ENCODE peak calls at places on chromosomes 4 and X, in nine cellular contexts. One of them, this sample, is unnamed.

GRCh38 chr4:15100994-15101695 is 98.9 kb downstream of the CPEB2 start:
- DNase-seq in OCI-LY7: no peak
- DNase-seq in lower lobe of right lung: no peak
- DNase-seq in colonic mucosa: no peak
- DNase-seq in HL-60: no peak
- DNase-seq in esophagus squamous epithelium: no peak
- DNase-seq in aorta: no peak
- DNase-seq in H9: no peak
- DNase-seq in foreskin keratinocyte: peak; percentile 2
- DNase-seq in this sample: no peak

GRCh38 chrX:13855689-13856425 is 39.0 kb upstream of the GPM6B start:
- DNase-seq in OCI-LY7: no peak
- DNase-seq in HL-60: no peak
- DNase-seq in lower lobe of right lung: no peak
- DNase-seq in H9: no peak
- DNase-seq in esophagus squamous epithelium: no peak
- DNase-seq in colonic mucosa: no peak
- DNase-seq in foreskin keratinocyte: no peak
- DNase-seq in aorta: no peak
- DNase-seq in this sample: no peak

GRCh38 chr4:117700111-117700892 is 334.0 kb upstream of the NDST3 start:
- DNase-seq in OCI-LY7: peak; percentile 5
- DNase-seq in H9: no peak
- DNase-seq in lower lobe of right lung: no peak
- DNase-seq in foreskin keratinocyte: peak; percentile 0
- DNase-seq in HL-60: no peak
- DNase-seq in aorta: no peak
- DNase-seq in esophagus squamous epithelium: no peak
- DNase-seq in colonic mucosa: no peak
- DNase-seq in this sample: peak; percentile 42

GRCh38 chr4:26074672-26075071 is 160.7 kb downstream of the SMIM20 start:
- DNase-seq in OCI-LY7: no peak
- DNase-seq in lower lobe of right lung: peak; percentile 67
- DNase-seq in foreskin keratinocyte: no peak
- DNase-seq in esophagus squamous epithelium: no peak
- DNase-seq in H9: no peak
- DNase-seq in HL-60: peak; percentile 87
- DNase-seq in colonic mucosa: no peak
- DNase-seq in aorta: no peak
- DNase-seq in this sample: peak; percentile 56

GRCh38 chr4:37793562-37793961 is 32.9 kb upstream of the PGM2 start:
- DNase-seq in colonic mucosa: no peak
- DNase-seq in foreskin keratinocyte: no peak
- DNase-seq in OCI-LY7: peak; percentile 39
- DNase-seq in aorta: no peak
- DNase-seq in HL-60: peak; percentile 64
- DNase-seq in esophagus squamous epithelium: no peak
- DNase-seq in H9: no peak
- DNase-seq in lower lobe of right lung: no peak
- DNase-seq in this sample: peak; percentile 58

GRCh38 chr4:10197952-10198351 is 81.4 kb upstream of the WDR1 start:
- DNase-seq in foreskin keratinocyte: no peak
- DNase-seq in lower lobe of right lung: no peak
- DNase-seq in aorta: no peak
- DNase-seq in HL-60: no peak
- DNase-seq in H9: no peak
- DNase-seq in OCI-LY7: no peak
- DNase-seq in colonic mucosa: peak; percentile 4
- DNase-seq in esophagus squamous epithelium: no peak
- DNase-seq in this sample: no peak

GRCh38 chr4:52659016-52659721 is at the start of gene USP46:
- DNase-seq in lower lobe of right lung: peak; percentile 84
- DNase-seq in foreskin keratinocyte: no peak
- DNase-seq in HL-60: peak; percentile 55
- DNase-seq in aorta: peak; percentile 94
- DNase-seq in H9: peak; percentile 64
- DNase-seq in esophagus squamous epithelium: peak; percentile 8
- DNase-seq in OCI-LY7: peak; percentile 72
- DNase-seq in colonic mucosa: peak; percentile 74
- DNase-seq in this sample: peak; percentile 85

GRCh38 chr4:181745933-181746627 is 497.1 kb upstream of the TENM3 start:
- DNase-seq in lower lobe of right lung: no peak
- DNase-seq in foreskin keratinocyte: no peak
- DNase-seq in colonic mucosa: no peak
- DNase-seq in H9: no peak
- DNase-seq in OCI-LY7: no peak
- DNase-seq in esophagus squamous epithelium: no peak
- DNase-seq in aorta: no peak
- DNase-seq in HL-60: no peak
- DNase-seq in this sample: no peak

GRCh38 chr4:188399834-188400233 is 260.6 kb downstream of the TRIML1 start:
- DNase-seq in H9: peak; percentile 76
- DNase-seq in aorta: no peak
- DNase-seq in HL-60: no peak
- DNase-seq in colonic mucosa: no peak
- DNase-seq in OCI-LY7: no peak
- DNase-seq in lower lobe of right lung: no peak
- DNase-seq in esophagus squamous epithelium: no peak
- DNase-seq in foreskin keratinocyte: peak; percentile 77
- DNase-seq in this sample: no peak

GRCh38 chrX:40570346-40571093 is 10.2 kb upstream of the ATP6AP2 start:
- DNase-seq in esophagus squamous epithelium: no peak
- DNase-seq in colonic mucosa: no peak
- DNase-seq in aorta: no peak
- DNase-seq in lower lobe of right lung: no peak
- DNase-seq in HL-60: peak; percentile 60
- DNase-seq in H9: no peak
- DNase-seq in OCI-LY7: no peak
- DNase-seq in foreskin keratinocyte: no peak
- DNase-seq in this sample: no peak

GRCh38 chr4:132334081-132334480 is 815.0 kb upstream of the PCDH10 start:
- DNase-seq in colonic mucosa: no peak
- DNase-seq in H9: no peak
- DNase-seq in foreskin keratinocyte: peak; percentile 16
- DNase-seq in lower lobe of right lung: no peak
- DNase-seq in OCI-LY7: no peak
- DNase-seq in aorta: no peak
- DNase-seq in HL-60: no peak
- DNase-seq in esophagus squamous epithelium: no peak
- DNase-seq in this sample: no peak

GRCh38 chr4:22238742-22239141 is 277.1 kb downstream of the ADGRA3 start:
- DNase-seq in H9: peak; percentile 48
- DNase-seq in HL-60: no peak
- DNase-seq in foreskin keratinocyte: no peak
- DNase-seq in colonic mucosa: peak; percentile 39
- DNase-seq in OCI-LY7: no peak
- DNase-seq in esophagus squamous epithelium: no peak
- DNase-seq in aorta: no peak
- DNase-seq in lower lobe of right lung: no peak
- DNase-seq in this sample: no peak

GRCh38 chr4:159828687-159829086 is 725.8 kb downstream of the RAPGEF2 start:
- DNase-seq in aorta: no peak
- DNase-seq in colonic mucosa: no peak
- DNase-seq in lower lobe of right lung: no peak
- DNase-seq in H9: no peak
- DNase-seq in foreskin keratinocyte: no peak
- DNase-seq in esophagus squamous epithelium: no peak
- DNase-seq in HL-60: no peak
- DNase-seq in OCI-LY7: no peak
- DNase-seq in this sample: no peak

GRCh38 chr4:83438719-83439118 is 16.9 kb downstream of the HELQ start:
- DNase-seq in OCI-LY7: no peak
- DNase-seq in HL-60: no peak
- DNase-seq in colonic mucosa: no peak
- DNase-seq in aorta: no peak
- DNase-seq in esophagus squamous epithelium: no peak
- DNase-seq in lower lobe of right lung: no peak
- DNase-seq in H9: no peak
- DNase-seq in foreskin keratinocyte: no peak
- DNase-seq in this sample: no peak

GRCh38 chr4:156321203-156321602 is 367.5 kb upstream of the CTSO start:
- DNase-seq in esophagus squamous epithelium: no peak
- DNase-seq in colonic mucosa: no peak
- DNase-seq in H9: no peak
- DNase-seq in HL-60: no peak
- DNase-seq in OCI-LY7: no peak
- DNase-seq in aorta: no peak
- DNase-seq in foreskin keratinocyte: peak; percentile 71
- DNase-seq in lower lobe of right lung: no peak
- DNase-seq in this sample: no peak

GRCh38 chr4:10664408-10664807 is 20.2 kb downstream of the CLNK start:
- DNase-seq in OCI-LY7: no peak
- DNase-seq in colonic mucosa: no peak
- DNase-seq in HL-60: no peak
- DNase-seq in lower lobe of right lung: no peak
- DNase-seq in aorta: no peak
- DNase-seq in esophagus squamous epithelium: no peak
- DNase-seq in H9: no peak
- DNase-seq in foreskin keratinocyte: peak; percentile 2
- DNase-seq in this sample: no peak

GRCh38 chrX:109934935-109935334 is 68.0 kb upstream of the TMEM164 start:
- DNase-seq in colonic mucosa: no peak
- DNase-seq in foreskin keratinocyte: no peak
- DNase-seq in OCI-LY7: no peak
- DNase-seq in HL-60: no peak
- DNase-seq in lower lobe of right lung: no peak
- DNase-seq in aorta: no peak
- DNase-seq in H9: no peak
- DNase-seq in esophagus squamous epithelium: no peak
- DNase-seq in this sample: no peak

GRCh38 chr4:38004887-38005286 is 44.7 kb downstream of the PTTG2 start:
- DNase-seq in HL-60: peak; percentile 41
- DNase-seq in lower lobe of right lung: no peak
- DNase-seq in foreskin keratinocyte: no peak
- DNase-seq in H9: no peak
- DNase-seq in OCI-LY7: no peak
- DNase-seq in aorta: no peak
- DNase-seq in colonic mucosa: no peak
- DNase-seq in esophagus squamous epithelium: no peak
- DNase-seq in this sample: no peak

DNA sequence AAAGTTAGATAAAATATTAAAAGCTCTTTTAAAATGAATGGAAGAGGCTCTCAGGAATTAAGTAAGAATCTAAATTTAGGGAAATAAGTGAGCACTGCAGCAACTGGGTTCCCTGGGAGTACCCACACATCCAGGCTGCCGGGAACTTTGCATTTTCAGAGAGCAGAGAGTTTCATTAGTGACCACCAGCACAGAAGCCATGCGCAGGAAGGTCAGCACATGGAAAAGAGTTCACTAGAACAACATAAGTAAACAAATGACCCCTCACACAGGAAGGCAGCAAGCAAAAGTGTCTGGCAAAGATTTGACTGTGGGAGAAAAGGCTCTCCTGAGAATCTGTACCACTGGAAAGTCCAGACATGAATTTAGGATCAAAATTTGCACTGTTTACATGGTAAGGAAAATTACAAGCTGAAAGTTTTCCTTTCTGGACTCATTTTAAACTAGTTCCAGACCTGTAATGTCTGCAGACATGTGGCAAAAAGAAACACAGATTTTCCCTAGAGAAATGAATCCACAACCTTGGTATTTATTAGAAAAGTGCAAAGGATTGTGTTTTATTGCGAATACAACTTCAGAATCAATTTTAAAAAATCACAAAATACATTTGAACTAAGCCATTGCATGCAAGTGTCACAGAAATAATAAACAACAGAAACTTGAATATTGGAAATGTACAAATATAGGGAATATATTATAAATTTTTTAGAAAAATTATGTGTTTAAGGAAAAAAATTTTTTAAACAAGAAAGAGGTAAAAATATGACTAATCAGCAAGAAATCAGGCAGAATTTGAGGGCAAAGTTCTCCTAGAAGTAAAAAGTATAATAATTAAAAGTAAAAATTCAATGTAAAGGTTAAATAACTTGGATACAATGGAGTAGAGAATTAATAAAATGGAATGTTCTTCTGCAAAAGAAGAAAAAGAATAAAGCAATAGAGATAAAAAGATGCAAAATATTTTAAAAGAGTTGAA is 18.4 kb upstream of the MYOZ2 start:
- DNase-seq in HL-60: no peak
- DNase-seq in esophagus squamous epithelium: no peak
- DNase-seq in OCI-LY7: no peak
- DNase-seq in aorta: no peak
- DNase-seq in foreskin keratinocyte: no peak
- DNase-seq in H9: no peak
- DNase-seq in colonic mucosa: no peak
- DNase-seq in lower lobe of right lung: no peak
- DNase-seq in this sample: no peak
- H3K27ac ChIP-seq in HL-60: no peak overlapping the region
- H3K27ac ChIP-seq in esophagus squamous epithelium: peak overlapping the region; percentile 38
- H3K27ac ChIP-seq in OCI-LY7: no peak overlapping the region
- H3K27ac ChIP-seq in aorta: peak overlapping the region; percentile 25
- H3K27ac ChIP-seq in foreskin keratinocyte: no peak overlapping the region
- H3K27ac ChIP-seq in H9: no peak overlapping the region
- H3K27ac ChIP-seq in colonic mucosa: no peak overlapping the region
- H3K27ac ChIP-seq in lower lobe of right lung: no peak overlapping the region
- H3K27ac ChIP-seq in this sample: no peak overlapping the region

GRCh38 chr4:128387600-128388351 is 100.2 kb upstream of the PGRMC2 start:
- DNase-seq in foreskin keratinocyte: peak; percentile 84
- DNase-seq in OCI-LY7: no peak
- DNase-seq in H9: no peak
- DNase-seq in lower lobe of right lung: no peak
- DNase-seq in esophagus squamous epithelium: no peak
- DNase-seq in colonic mucosa: no peak
- DNase-seq in aorta: no peak
- DNase-seq in HL-60: no peak
- DNase-seq in this sample: no peak
- H3K27ac ChIP-seq in foreskin keratinocyte: no peak overlapping the region
- H3K27ac ChIP-seq in OCI-LY7: no peak overlapping the region
- H3K27ac ChIP-seq in H9: no peak overlapping the region
- H3K27ac ChIP-seq in lower lobe of right lung: peak overlapping the region; percentile 69
- H3K27ac ChIP-seq in esophagus squamous epithelium: peak overlapping the region; percentile 86
- H3K27ac ChIP-seq in colonic mucosa: peak overlapping the region; percentile 41
- H3K27ac ChIP-seq in aorta: peak overlapping the region; percentile 25
- H3K27ac ChIP-seq in HL-60: peak overlapping the region; percentile 47
- H3K27ac ChIP-seq in this sample: no peak overlapping the region

GRCh38 chrX:18425199-18426003 is at the start of gene CDKL5:
- DNase-seq in OCI-LY7: peak; percentile 95
- DNase-seq in aorta: peak; percentile 98
- DNase-seq in HL-60: peak; percentile 95
- DNase-seq in H9: peak; percentile 98
- DNase-seq in foreskin keratinocyte: peak; percentile 82
- DNase-seq in lower lobe of right lung: peak; percentile 98
- DNase-seq in colonic mucosa: peak; percentile 98
- DNase-seq in esophagus squamous epithelium: peak; percentile 85
- DNase-seq in this sample: peak; percentile 97
- H3K27ac ChIP-seq in OCI-LY7: peak within 1 kb of the TSS; percentile 50
- H3K27ac ChIP-seq in aorta: peak within 1 kb of the TSS; percentile 73
- H3K27ac ChIP-seq in HL-60: no peak within 1 kb of the TSS
- H3K27ac ChIP-seq in H9: no peak within 1 kb of the TSS
- H3K27ac ChIP-seq in foreskin keratinocyte: peak within 1 kb of the TSS; percentile 74
- H3K27ac ChIP-seq in lower lobe of right lung: peak within 1 kb of the TSS; percentile 83
- H3K27ac ChIP-seq in colonic mucosa: peak within 1 kb of the TSS; percentile 44
- H3K27ac ChIP-seq in esophagus squamous epithelium: peak within 1 kb of the TSS; percentile 89
- H3K27ac ChIP-seq in this sample: no peak within 1 kb of the TSS

DNA sequence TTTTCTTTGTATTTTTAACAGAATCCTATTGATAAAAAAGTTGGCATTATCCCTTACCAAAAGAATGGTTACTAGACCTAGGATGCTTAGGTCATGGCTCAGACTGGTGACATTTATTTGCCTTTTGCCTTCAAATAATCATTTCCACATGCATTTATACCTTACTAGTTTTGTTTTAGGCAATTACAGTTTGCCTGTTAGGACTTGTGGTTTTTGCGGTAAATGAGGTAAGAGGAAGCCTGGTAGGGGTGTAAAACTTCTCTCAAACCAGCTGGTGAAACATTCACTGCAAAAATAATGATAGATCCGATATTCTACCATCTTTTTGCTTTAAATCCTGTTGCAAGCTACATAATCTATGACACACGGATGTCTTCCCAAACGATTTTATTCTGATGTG is 12.1 kb downstream of the LAMP2 start:
- DNase-seq in OCI-LY7: peak; percentile 75
- DNase-seq in lower lobe of right lung: no peak
- DNase-seq in HL-60: peak; percentile 86
- DNase-seq in esophagus squamous epithelium: no peak
- DNase-seq in foreskin keratinocyte: no peak
- DNase-seq in aorta: no peak
- DNase-seq in colonic mucosa: no peak
- DNase-seq in H9: no peak
- DNase-seq in this sample: peak; percentile 74
- H3K27ac ChIP-seq in OCI-LY7: peak overlapping the region; percentile 88
- H3K27ac ChIP-seq in lower lobe of right lung: no peak overlapping the region
- H3K27ac ChIP-seq in HL-60: peak overlapping the region; percentile 78
- H3K27ac ChIP-seq in esophagus squamous epithelium: peak overlapping the region; percentile 61
- H3K27ac ChIP-seq in foreskin keratinocyte: peak overlapping the region; percentile 50
- H3K27ac ChIP-seq in aorta: no peak overlapping the region
- H3K27ac ChIP-seq in colonic mucosa: no peak overlapping the region
- H3K27ac ChIP-seq in H9: no peak overlapping the region
- H3K27ac ChIP-seq in this sample: peak overlapping the region; percentile 93

This sample was measured in Karpas-422.